ENCODE peak calls at places on chromosomes 16 and 17, in four cellular contexts. C is A549, I is kidney, L is PC-3. W is an unnamed sample.

GRCh38 chr17:20989991-20990855 is 52.6 kb downstream of the USP22 start:
- DNase-seq in C (no peak), I (peak; percentile 59), L (no peak), W (no peak)

GRCh38 chr16:9868606-9869149 is 313.6 kb downstream of the GRIN2A start:
- DNase-seq in C (no peak), I (no peak), L (no peak), W (no peak)

GRCh38 chr17:61185385-61185784 is 214.3 kb upstream of the TBX2 start:
- DNase-seq in C (no peak), I (no peak), L (no peak), W (no peak)

GRCh38 chr17:28967240-28968135 is 16.2 kb upstream of the PHF12 start:
- DNase-seq in C (no peak), I (peak; percentile 49), L (no peak), W (no peak)

GRCh38 chr16:89805136-89805905 is 11.1 kb downstream of the FANCA start:
- DNase-seq in C (no peak), I (no peak), L (no peak), W (no peak)

GRCh38 chr17:29112780-29113295 is 67.4 kb downstream of the MYO18A start:
- DNase-seq in C (no peak), I (no peak), L (no peak), W (no peak)

GRCh38 chr17:47376247-47376646 is 52.5 kb downstream of the EFCAB13 start:
- DNase-seq in C (no peak), I (no peak), L (no peak), W (no peak)

GRCh38 chr16:30896203-30896889 is at the start of gene CTF1:
- DNase-seq in C (no peak), I (peak; percentile 93), L (peak; percentile 53), W (no peak)

GRCh38 chr16:52912565-52913173 is 140.0 kb downstream of the CHD9NB start:
- DNase-seq in C (peak; percentile 55), I (no peak), L (peak; percentile 66), W (peak; percentile 67)

GRCh38 chr16:63613701-63614100 is 1508.2 kb downstream of the CDH11 start:
- DNase-seq in C (peak; percentile 41), I (no peak), L (peak; percentile 44), W (no peak)

GRCh38 chr17:65532491-65532890 is 29.0 kb downstream of the AXIN2 start:
- DNase-seq in C (no peak), I (no peak), L (no peak), W (no peak)

GRCh38 chr17:32627233-32628008 is 140.6 kb downstream of the CDK5R1 start:
- DNase-seq in C (no peak), I (no peak), L (peak; percentile 7), W (peak; percentile 14)

GRCh38 chr17:28849281-28849680 is 5.5 kb upstream of the ERAL1 start:
- DNase-seq in C (no peak), I (no peak), L (no peak), W (no peak)

GRCh38 chr16:77820340-77820739 is 32.0 kb downstream of the VAT1L start:
- DNase-seq in C (no peak), I (no peak), L (no peak), W (no peak)

GRCh38 chr16:79542196-79542859 is 58.2 kb downstream of the MAF start:
- DNase-seq in C (no peak), I (no peak), L (no peak), W (no peak)

GRCh38 chr17:7951143-7951792 is 19.3 kb downstream of the CNTROB start:
- DNase-seq in C (no peak), I (no peak), L (no peak), W (no peak)

GRCh38 chr16:79444522-79445040 is 156.0 kb downstream of the MAF start:
- DNase-seq in C (no peak), I (no peak), L (no peak), W (no peak)

DNA sequence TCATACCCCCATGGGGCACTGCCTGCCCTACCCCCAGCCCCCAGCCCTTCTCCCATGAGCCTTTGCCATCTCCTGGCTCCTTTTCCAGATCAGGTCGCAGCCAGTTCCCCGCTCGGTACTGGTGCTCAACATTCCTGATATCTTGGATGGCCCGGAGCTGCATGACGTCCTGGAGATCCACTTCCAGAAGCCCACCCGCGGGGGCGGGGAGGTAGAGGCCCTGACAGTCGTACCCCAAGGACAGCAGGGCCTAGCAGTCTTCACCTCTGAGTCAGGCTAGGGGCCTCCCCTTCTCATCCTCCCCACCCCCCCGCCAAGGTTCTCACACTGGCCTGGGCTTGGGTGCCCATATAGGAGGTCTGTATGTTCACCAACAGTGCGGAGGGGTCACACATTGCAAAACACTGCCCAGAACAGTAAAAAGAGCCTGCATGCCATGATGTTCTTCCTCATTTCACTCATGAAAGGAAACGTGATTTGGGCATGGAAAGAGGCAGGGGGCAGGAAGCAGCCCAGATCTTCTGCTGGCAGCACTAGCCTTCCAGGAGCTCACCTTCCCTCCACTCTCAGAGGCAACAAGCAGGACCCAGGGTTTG is 7.5 kb downstream of the IFI35 start:
- DNase-seq in C (no peak), I (no peak), L (no peak), W (no peak)
- H3K4me1 ChIP-seq in C (peaks cover 13% of the 10 kb centered on the region), I (peaks cover 11% of the 10 kb centered on the region), L (peaks cover 12% of the 10 kb centered on the region), W (no peaks in the 10 kb centered on the region)

GRCh38 chr16:69105501-69106361 is at the start of gene HAS3:
- DNase-seq in C (peak; percentile 81), I (peak; percentile 85), L (peak; percentile 75), W (peak; percentile 78)
- H3K4me1 ChIP-seq in C (peaks cover 28% of the 10 kb centered on the region), I (peaks cover 23% of the 10 kb centered on the region), L (peaks cover 33% of the 10 kb centered on the region), W (peaks cover 4% of the 10 kb centered on the region)

GRCh38 chr17:76654408-76654807 is 10.9 kb upstream of the ST6GALNAC1 start:
- DNase-seq in C (no peak), I (no peak), L (no peak), W (no peak)
- H3K4me1 ChIP-seq in C (peaks cover 3% of the 10 kb centered on the region), I (peaks cover under 1% of the 10 kb centered on the region), L (peaks cover 2% of the 10 kb centered on the region), W (peaks cover under 1% of the 10 kb centered on the region)

DNA sequence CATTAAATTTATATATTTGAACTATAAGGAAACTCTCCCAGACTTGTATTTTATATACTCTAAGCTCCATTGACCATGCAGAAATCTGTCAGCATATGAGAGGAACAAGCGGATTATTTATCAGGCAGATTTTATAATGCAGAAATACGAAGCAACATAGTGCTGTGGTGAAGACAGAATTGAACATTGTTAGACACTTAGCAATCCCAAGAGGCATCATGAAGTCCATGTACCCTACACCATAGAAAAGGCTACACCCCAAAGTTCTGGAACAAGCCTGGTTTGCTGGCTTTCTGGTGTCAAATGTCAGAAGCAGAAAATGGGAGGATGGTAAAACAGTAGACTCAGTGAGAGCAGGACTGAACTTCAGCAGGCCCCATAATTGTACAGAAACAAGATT is 241.1 kb downstream of the PRKCA start:
- DNase-seq in C (no peak), I (no peak), L (no peak), W (no peak)
- H3K4me1 ChIP-seq in C (peaks cover 66% of the 10 kb centered on the region), I (peaks cover 14% of the 10 kb centered on the region), L (peaks cover 73% of the 10 kb centered on the region), W (no peaks in the 10 kb centered on the region)

DNA sequence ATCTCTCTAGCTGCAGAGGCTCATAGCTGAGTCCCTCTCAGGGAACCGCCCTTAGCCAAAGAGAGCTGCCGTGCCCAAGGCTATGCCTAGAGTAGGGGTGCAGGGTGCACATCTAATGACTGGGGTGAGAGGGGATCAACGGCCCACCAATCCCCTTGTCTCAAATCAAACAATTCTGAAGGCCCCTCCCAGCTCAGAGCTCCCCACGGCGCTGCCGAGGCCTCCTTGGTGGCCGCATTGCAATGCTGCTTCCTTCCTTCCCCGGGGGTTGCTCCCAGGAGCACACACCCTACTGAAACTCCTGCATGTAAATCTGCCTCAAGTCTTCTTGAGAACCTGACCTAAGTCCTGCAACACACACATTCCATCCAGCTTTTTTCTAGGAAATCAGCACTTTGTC is 80.6 kb upstream of the RCVRN start:
- DNase-seq in C (no peak), I (no peak), L (no peak), W (no peak)
- H3K4me1 ChIP-seq in C (no peaks in the 10 kb centered on the region), I (no peaks in the 10 kb centered on the region), L (no peaks in the 10 kb centered on the region), W (no peaks in the 10 kb centered on the region)

DNA sequence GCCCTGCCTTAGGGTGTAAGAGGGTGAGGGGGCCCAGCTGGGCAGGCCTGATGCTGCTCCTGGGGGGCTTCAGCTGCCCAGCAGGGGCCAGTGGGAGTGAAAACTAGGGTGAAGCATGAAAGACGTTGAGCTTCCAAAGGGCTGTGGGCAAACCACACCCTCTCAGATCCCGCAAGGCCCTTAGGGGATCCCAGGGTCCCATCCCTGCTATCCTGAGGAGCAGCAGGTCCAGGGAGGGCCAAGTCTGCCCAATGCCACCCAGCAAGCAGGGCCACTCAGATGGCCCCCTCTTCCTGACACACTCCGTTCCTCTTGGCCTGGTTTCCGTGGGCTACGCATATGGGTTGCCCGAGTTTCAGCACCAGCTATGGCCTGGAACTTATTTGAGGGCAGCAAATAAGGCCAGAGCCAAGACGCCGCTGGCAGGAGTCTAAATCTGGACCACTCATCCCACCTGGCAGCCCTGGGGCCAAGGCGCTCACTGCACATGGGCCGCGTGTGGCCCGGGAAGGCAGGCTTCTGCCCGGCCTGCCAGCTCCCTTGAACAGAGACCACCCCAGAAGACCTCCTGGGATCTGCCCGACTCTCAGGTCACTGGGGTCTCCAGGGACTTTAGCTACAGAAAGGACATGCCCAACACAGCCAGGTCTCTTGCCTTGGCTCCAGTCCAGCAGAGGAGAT is 4.2 kb downstream of the ATP2A3 start:
- DNase-seq in C (no peak), I (no peak), L (no peak), W (no peak)
- H3K4me1 ChIP-seq in C (peaks cover 32% of the 10 kb centered on the region), I (peaks cover 2% of the 10 kb centered on the region), L (peaks cover 21% of the 10 kb centered on the region), W (no peaks in the 10 kb centered on the region)

GRCh38 chr16:11583889-11584565 is 2.7 kb downstream of the LITAF start:
- DNase-seq in C (no peak), I (no peak), L (peak; percentile 41), W (no peak)
- H3K4me1 ChIP-seq in C (peaks cover 60% of the 10 kb centered on the region), I (peaks cover 19% of the 10 kb centered on the region), L (peaks cover 16% of the 10 kb centered on the region), W (peaks cover 24% of the 10 kb centered on the region)

GRCh38 chr17:36545093-36545464 is 360 bp downstream of the GGNBP2 start:
- DNase-seq in C (peak; percentile 58), I (no peak), L (no peak), W (no peak)
- H3K4me1 ChIP-seq in C (peaks cover 28% of the 10 kb centered on the region), I (peaks cover 19% of the 10 kb centered on the region), L (peaks cover 9% of the 10 kb centered on the region), W (peaks cover 26% of the 10 kb centered on the region)

DNA sequence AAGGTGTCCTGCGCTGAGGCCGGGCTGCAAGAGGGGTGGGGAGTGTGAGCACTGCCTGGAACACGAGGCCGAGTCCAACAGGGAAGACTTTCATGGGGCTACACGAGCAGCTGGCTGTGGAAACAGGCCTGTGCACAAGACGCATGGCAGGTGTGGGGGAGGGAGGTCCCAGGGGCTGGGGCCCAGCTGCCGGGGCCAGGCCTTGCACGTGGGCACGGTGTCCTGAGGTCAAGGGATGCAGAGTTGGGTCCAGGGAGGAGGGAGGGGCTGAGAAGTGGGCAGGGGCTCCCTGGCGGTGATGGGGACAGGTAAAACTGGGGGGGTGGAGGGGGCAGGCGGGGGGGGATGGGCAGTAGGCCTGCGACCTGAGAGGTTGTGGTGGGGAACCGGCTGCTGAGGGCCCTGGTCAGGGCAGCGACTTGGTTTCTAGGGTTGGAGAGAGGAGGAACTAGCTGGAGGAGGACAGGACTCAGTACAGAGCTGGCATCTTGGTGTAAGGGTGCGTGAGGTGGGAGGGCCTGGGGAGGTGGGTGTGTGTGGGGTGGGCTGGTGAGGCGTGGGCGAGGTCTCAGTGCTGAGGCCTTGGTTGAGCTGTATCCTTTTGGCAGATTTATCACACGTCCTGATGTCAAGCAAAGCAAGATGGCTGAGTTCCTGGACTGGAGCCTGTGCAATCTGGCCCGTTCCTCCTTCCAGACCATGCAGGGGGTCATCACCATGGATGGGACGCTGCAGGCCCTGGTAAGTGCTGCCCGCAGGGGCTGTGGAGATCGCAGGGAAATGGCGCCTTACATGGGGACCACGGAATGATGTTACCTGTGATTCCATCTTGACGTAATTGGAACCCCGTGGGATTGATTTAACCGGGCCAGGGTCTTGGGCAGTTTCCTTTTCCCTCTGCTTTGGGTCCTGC is 29.4 kb downstream of the TBCD start:
- DNase-seq in C (peak; percentile 34), I (no peak), L (no peak), W (no peak)
- H3K4me1 ChIP-seq in C (no peaks in the 10 kb centered on the region), I (peaks cover 5% of the 10 kb centered on the region), L (peaks cover 4% of the 10 kb centered on the region), W (no peaks in the 10 kb centered on the region)

W was measured in HAP-1.